ENCODE peak calls at places on chromosomes 7 and 10, in nine cellular contexts. One of them, this sample, is unnamed.

GRCh38 chr7:63031838-63032436 is 966.7 kb upstream of the ZNF722 start:
- DNase-seq in PC-3: no peak
- DNase-seq in GM23248: no peak
- DNase-seq in neural progenitor cell: no peak
- DNase-seq in HCT116: no peak
- DNase-seq in OCI-LY7: no peak
- DNase-seq in MM.1S: no peak
- DNase-seq in GM23338: no peak
- DNase-seq in hepatocyte: no peak
- DNase-seq in this sample: no peak

GRCh38 chr7:135661311-135662122 is 797 bp upstream of the STMP1 start:
- DNase-seq in PC-3: peak
- DNase-seq in GM23248: no peak
- DNase-seq in neural progenitor cell: no peak
- DNase-seq in HCT116: no peak
- DNase-seq in OCI-LY7: no peak
- DNase-seq in MM.1S: no peak
- DNase-seq in GM23338: no peak
- DNase-seq in hepatocyte: peak
- DNase-seq in this sample: no peak

GRCh38 chr7:21135437-21135836 is 292.4 kb upstream of the SP4 start:
- DNase-seq in PC-3: no peak
- DNase-seq in GM23248: no peak
- DNase-seq in neural progenitor cell: no peak
- DNase-seq in HCT116: no peak
- DNase-seq in OCI-LY7: no peak
- DNase-seq in MM.1S: no peak
- DNase-seq in GM23338: no peak
- DNase-seq in hepatocyte: peak
- DNase-seq in this sample: no peak

GRCh38 chr10:14553434-14553833 is 221.3 kb downstream of the FAM107B start:
- DNase-seq in PC-3: peak
- DNase-seq in GM23248: peak
- DNase-seq in neural progenitor cell: no peak
- DNase-seq in HCT116: no peak
- DNase-seq in OCI-LY7: no peak
- DNase-seq in MM.1S: no peak
- DNase-seq in GM23338: no peak
- DNase-seq in hepatocyte: no peak
- DNase-seq in this sample: no peak

GRCh38 chr10:59709472-59710125 is at the start of gene SLC16A9:
- DNase-seq in PC-3: peak
- DNase-seq in GM23248: peak
- DNase-seq in neural progenitor cell: peak
- DNase-seq in HCT116: peak
- DNase-seq in OCI-LY7: no peak
- DNase-seq in MM.1S: peak
- DNase-seq in GM23338: peak
- DNase-seq in hepatocyte: peak
- DNase-seq in this sample: peak

GRCh38 chr7:69104023-69104422 is 494.3 kb upstream of the AUTS2 start:
- DNase-seq in PC-3: no peak
- DNase-seq in GM23248: no peak
- DNase-seq in neural progenitor cell: no peak
- DNase-seq in HCT116: no peak
- DNase-seq in OCI-LY7: no peak
- DNase-seq in MM.1S: no peak
- DNase-seq in GM23338: peak
- DNase-seq in hepatocyte: no peak
- DNase-seq in this sample: no peak

GRCh38 chr10:133166504-133166827 is 6.4 kb downstream of the KNDC1 start:
- DNase-seq in PC-3: no peak
- DNase-seq in GM23248: no peak
- DNase-seq in neural progenitor cell: no peak
- DNase-seq in HCT116: no peak
- DNase-seq in OCI-LY7: no peak
- DNase-seq in MM.1S: no peak
- DNase-seq in GM23338: no peak
- DNase-seq in hepatocyte: no peak
- DNase-seq in this sample: no peak

GRCh38 chr10:100075426-100076220 is 6.0 kb downstream of the CPN1 start:
- DNase-seq in PC-3: no peak
- DNase-seq in GM23248: no peak
- DNase-seq in neural progenitor cell: no peak
- DNase-seq in HCT116: no peak
- DNase-seq in OCI-LY7: no peak
- DNase-seq in MM.1S: no peak
- DNase-seq in GM23338: no peak
- DNase-seq in hepatocyte: no peak
- DNase-seq in this sample: no peak

GRCh38 chr7:18163091-18163490 is 135.4 kb upstream of the PRPS1L1 start:
- DNase-seq in PC-3: no peak
- DNase-seq in GM23248: peak
- DNase-seq in neural progenitor cell: no peak
- DNase-seq in HCT116: no peak
- DNase-seq in OCI-LY7: no peak
- DNase-seq in MM.1S: no peak
- DNase-seq in GM23338: no peak
- DNase-seq in hepatocyte: no peak
- DNase-seq in this sample: no peak

GRCh38 chr10:24299587-24300258 is 90.8 kb downstream of the KIAA1217 start:
- DNase-seq in PC-3: peak
- DNase-seq in GM23248: peak
- DNase-seq in neural progenitor cell: no peak
- DNase-seq in HCT116: no peak
- DNase-seq in OCI-LY7: no peak
- DNase-seq in MM.1S: no peak
- DNase-seq in GM23338: no peak
- DNase-seq in hepatocyte: no peak
- DNase-seq in this sample: no peak

GRCh38 chr7:8184241-8184640 is 77.7 kb downstream of the ICA1 start:
- DNase-seq in PC-3: no peak
- DNase-seq in GM23248: no peak
- DNase-seq in neural progenitor cell: no peak
- DNase-seq in HCT116: no peak
- DNase-seq in OCI-LY7: no peak
- DNase-seq in MM.1S: no peak
- DNase-seq in GM23338: no peak
- DNase-seq in hepatocyte: no peak
- DNase-seq in this sample: no peak

GRCh38 chr7:142130282-142130681 is 18.8 kb downstream of the MGAM2 start:
- DNase-seq in PC-3: peak
- DNase-seq in GM23248: peak
- DNase-seq in neural progenitor cell: no peak
- DNase-seq in HCT116: no peak
- DNase-seq in OCI-LY7: no peak
- DNase-seq in MM.1S: no peak
- DNase-seq in GM23338: no peak
- DNase-seq in hepatocyte: no peak
- DNase-seq in this sample: no peak

GRCh38 chr7:142131439-142131838 is 19.9 kb downstream of the MGAM2 start:
- DNase-seq in PC-3: no peak
- DNase-seq in GM23248: no peak
- DNase-seq in neural progenitor cell: no peak
- DNase-seq in HCT116: no peak
- DNase-seq in OCI-LY7: no peak
- DNase-seq in MM.1S: no peak
- DNase-seq in GM23338: no peak
- DNase-seq in hepatocyte: no peak
- DNase-seq in this sample: no peak

GRCh38 chr7:142134944-142135343 is 23.4 kb downstream of the MGAM2 start:
- DNase-seq in PC-3: no peak
- DNase-seq in GM23248: no peak
- DNase-seq in neural progenitor cell: no peak
- DNase-seq in HCT116: no peak
- DNase-seq in OCI-LY7: no peak
- DNase-seq in MM.1S: no peak
- DNase-seq in GM23338: no peak
- DNase-seq in hepatocyte: no peak
- DNase-seq in this sample: no peak

GRCh38 chr7:142133740-142134148 is 22.2 kb downstream of the MGAM2 start:
- DNase-seq in PC-3: no peak
- DNase-seq in GM23248: no peak
- DNase-seq in neural progenitor cell: no peak
- DNase-seq in HCT116: no peak
- DNase-seq in OCI-LY7: no peak
- DNase-seq in MM.1S: no peak
- DNase-seq in GM23338: no peak
- DNase-seq in hepatocyte: no peak
- DNase-seq in this sample: no peak
- TF ChIP-seq EZH2phosphoT487 in PC-3: no peak
- TF ChIP-seq EZH2phosphoT487 in GM23248: no peak
- TF ChIP-seq EZH2phosphoT487 in neural progenitor cell: no peak
- TF ChIP-seq EZH2phosphoT487 in HCT116: no peak
- TF ChIP-seq EZH2phosphoT487 in OCI-LY7: no peak
- TF ChIP-seq EZH2phosphoT487 in MM.1S: no peak
- TF ChIP-seq EZH2phosphoT487 in GM23338: no peak
- TF ChIP-seq EZH2phosphoT487 in hepatocyte: no peak
- TF ChIP-seq EZH2phosphoT487 in this sample: no peak

DNA sequence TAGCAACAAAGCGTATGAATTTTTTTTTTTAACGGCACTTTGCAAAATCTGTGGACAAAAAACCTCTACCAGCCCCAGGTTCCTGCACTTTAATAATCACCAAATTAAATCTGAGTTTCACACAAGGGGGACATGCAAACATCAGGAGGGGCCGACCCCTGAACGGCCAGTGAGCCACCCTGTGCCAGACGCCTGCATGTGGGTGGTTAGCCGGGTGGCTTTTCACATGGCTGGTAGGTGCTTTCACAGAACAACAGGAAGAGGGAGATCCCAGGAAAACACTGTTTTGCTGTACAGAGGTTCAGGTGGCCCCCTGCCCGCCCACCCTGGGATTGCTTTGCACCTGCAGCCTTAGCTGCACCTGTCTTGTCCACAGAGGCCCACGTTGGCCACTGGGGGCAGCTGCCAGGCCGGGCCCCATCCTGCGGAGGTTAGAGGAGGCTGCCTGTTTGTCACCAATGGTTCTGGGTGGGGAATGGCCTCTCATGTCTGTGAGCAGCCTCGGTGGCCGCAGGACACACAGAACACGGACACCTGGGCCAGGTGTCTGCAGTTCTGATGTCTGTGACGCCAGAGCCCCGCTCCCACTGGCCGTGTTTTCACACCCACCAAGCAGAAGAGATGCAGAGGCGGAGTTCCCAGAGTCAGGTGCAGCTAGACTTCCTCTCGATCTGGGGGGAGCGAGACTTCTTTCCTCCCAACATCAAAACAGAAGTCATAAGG is 107.7 kb downstream of the FAM53B start:
- DNase-seq in PC-3: no peak
- DNase-seq in GM23248: no peak
- DNase-seq in neural progenitor cell: no peak
- DNase-seq in HCT116: no peak
- DNase-seq in OCI-LY7: peak
- DNase-seq in MM.1S: no peak
- DNase-seq in GM23338: no peak
- DNase-seq in hepatocyte: no peak
- DNase-seq in this sample: no peak
- TF ChIP-seq EZH2phosphoT487 in PC-3: no peak
- TF ChIP-seq EZH2phosphoT487 in GM23248: no peak
- TF ChIP-seq EZH2phosphoT487 in neural progenitor cell: no peak
- TF ChIP-seq EZH2phosphoT487 in HCT116: no peak
- TF ChIP-seq EZH2phosphoT487 in OCI-LY7: no peak
- TF ChIP-seq EZH2phosphoT487 in MM.1S: no peak
- TF ChIP-seq EZH2phosphoT487 in GM23338: no peak
- TF ChIP-seq EZH2phosphoT487 in hepatocyte: no peak
- TF ChIP-seq EZH2phosphoT487 in this sample: no peak

GRCh38 chr10:43252785-43253341 is 14.0 kb downstream of the RASGEF1A start:
- DNase-seq in PC-3: no peak
- DNase-seq in GM23248: no peak
- DNase-seq in neural progenitor cell: no peak
- DNase-seq in HCT116: no peak
- DNase-seq in OCI-LY7: no peak
- DNase-seq in MM.1S: no peak
- DNase-seq in GM23338: no peak
- DNase-seq in hepatocyte: no peak
- DNase-seq in this sample: peak

GRCh38 chr10:43251664-43252165 is 15.2 kb downstream of the RASGEF1A start:
- DNase-seq in PC-3: no peak
- DNase-seq in GM23248: no peak
- DNase-seq in neural progenitor cell: no peak
- DNase-seq in HCT116: no peak
- DNase-seq in OCI-LY7: no peak
- DNase-seq in MM.1S: no peak
- DNase-seq in GM23338: no peak
- DNase-seq in hepatocyte: no peak
- DNase-seq in this sample: peak

GRCh38 chr10:43253461-43254198 is 13.2 kb downstream of the RASGEF1A start:
- DNase-seq in PC-3: no peak
- DNase-seq in GM23248: no peak
- DNase-seq in neural progenitor cell: no peak
- DNase-seq in HCT116: no peak
- DNase-seq in OCI-LY7: no peak
- DNase-seq in MM.1S: no peak
- DNase-seq in GM23338: no peak
- DNase-seq in hepatocyte: no peak
- DNase-seq in this sample: peak

GRCh38 chr10:43250925-43251663 is 15.8 kb downstream of the RASGEF1A start:
- DNase-seq in PC-3: no peak
- DNase-seq in GM23248: no peak
- DNase-seq in neural progenitor cell: no peak
- DNase-seq in HCT116: no peak
- DNase-seq in OCI-LY7: no peak
- DNase-seq in MM.1S: no peak
- DNase-seq in GM23338: no peak
- DNase-seq in hepatocyte: no peak
- DNase-seq in this sample: no peak

DNA sequence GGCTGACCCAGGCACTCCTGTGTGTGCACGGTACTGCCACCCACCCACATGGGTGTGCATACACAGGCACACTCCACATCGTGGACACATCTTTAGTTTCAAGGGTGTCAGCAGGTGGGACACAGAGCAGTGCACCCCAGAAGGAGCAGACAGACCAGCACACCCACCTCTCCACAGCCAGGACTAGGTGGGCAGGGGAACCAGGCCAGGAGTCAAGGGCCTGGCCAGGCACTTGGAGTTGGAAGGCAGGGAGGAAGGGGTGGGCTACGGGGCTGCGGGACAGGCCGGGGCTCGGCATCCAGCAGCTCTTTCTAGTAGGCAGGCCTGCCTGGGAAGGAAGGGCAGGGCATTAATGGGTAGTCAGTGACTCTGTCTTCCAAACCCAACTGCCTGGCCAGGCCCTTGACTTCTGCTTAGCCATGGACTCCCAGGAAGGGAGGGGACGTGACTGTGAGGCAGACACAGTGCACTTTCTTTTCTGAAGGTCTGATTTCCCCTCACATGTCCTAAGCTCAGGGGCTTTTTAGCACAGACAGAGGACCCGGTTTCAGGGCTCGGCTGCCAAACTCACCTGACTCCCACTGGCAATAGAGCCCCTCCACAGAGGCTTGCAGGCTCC is 14.6 kb downstream of the RASGEF1A start:
- DNase-seq in PC-3: no peak
- DNase-seq in GM23248: no peak
- DNase-seq in neural progenitor cell: no peak
- DNase-seq in HCT116: no peak
- DNase-seq in OCI-LY7: no peak
- DNase-seq in MM.1S: no peak
- DNase-seq in GM23338: no peak
- DNase-seq in hepatocyte: no peak
- DNase-seq in this sample: no peak
- TF ChIP-seq EZH2phosphoT487 in PC-3: no peak
- TF ChIP-seq EZH2phosphoT487 in GM23248: no peak
- TF ChIP-seq EZH2phosphoT487 in neural progenitor cell: no peak
- TF ChIP-seq EZH2phosphoT487 in HCT116: no peak
- TF ChIP-seq EZH2phosphoT487 in OCI-LY7: no peak
- TF ChIP-seq EZH2phosphoT487 in MM.1S: no peak
- TF ChIP-seq EZH2phosphoT487 in GM23338: no peak
- TF ChIP-seq EZH2phosphoT487 in hepatocyte: no peak
- TF ChIP-seq EZH2phosphoT487 in this sample: no peak

GRCh38 chr7:96426685-96427084 is 104.8 kb upstream of the SLC25A13 start:
- DNase-seq in PC-3: no peak
- DNase-seq in GM23248: no peak
- DNase-seq in neural progenitor cell: no peak
- DNase-seq in HCT116: no peak
- DNase-seq in OCI-LY7: no peak
- DNase-seq in MM.1S: no peak
- DNase-seq in GM23338: no peak
- DNase-seq in hepatocyte: no peak
- DNase-seq in this sample: no peak
- TF ChIP-seq EZH2phosphoT487 in PC-3: no peak
- TF ChIP-seq EZH2phosphoT487 in GM23248: no peak
- TF ChIP-seq EZH2phosphoT487 in neural progenitor cell: no peak
- TF ChIP-seq EZH2phosphoT487 in HCT116: no peak
- TF ChIP-seq EZH2phosphoT487 in OCI-LY7: no peak
- TF ChIP-seq EZH2phosphoT487 in MM.1S: no peak
- TF ChIP-seq EZH2phosphoT487 in GM23338: no peak
- TF ChIP-seq EZH2phosphoT487 in hepatocyte: no peak
- TF ChIP-seq EZH2phosphoT487 in this sample: no peak